ENCODE peak calls at places on chromosomes 1 and 21, in nine cellular contexts. One of them, this sample, is unnamed.
A peak's percentile ranks its signal among the peaks of the same experiment; 100 is the strongest.

GRCh38 chr1:171985639-171986038 is 144.3 kb downstream of the DNM3 start:
- DNase-seq in GM19239: no peak
- DNase-seq in SW480: no peak
- DNase-seq in fibroblast of the conjunctiva: no peak
- DNase-seq in GF-D8: no peak
- DNase-seq in ovary: no peak
- DNase-seq in NCI-H1417: peak; percentile 29
- DNase-seq in NCI-H2029: no peak
- DNase-seq in stimulated activated CD8-positive, alpha-beta memory T cell treated with anti-CD3 and anti-CD28 coated beads, Interleukin-2, amount 100 ng/mL, for 48 hours: no peak
- DNase-seq in this sample: peak; percentile 71

GRCh38 chr1:108858541-108858940 is 1.6 kb upstream of the AKNAD1 start:
- DNase-seq in GM19239: no peak
- DNase-seq in SW480: no peak
- DNase-seq in fibroblast of the conjunctiva: no peak
- DNase-seq in GF-D8: no peak
- DNase-seq in ovary: no peak
- DNase-seq in NCI-H1417: no peak
- DNase-seq in NCI-H2029: no peak
- DNase-seq in stimulated activated CD8-positive, alpha-beta memory T cell treated with anti-CD3 and anti-CD28 coated beads, Interleukin-2, amount 100 ng/mL, for 48 hours: no peak
- DNase-seq in this sample: no peak

GRCh38 chr1:166122873-166123466 is 43.8 kb downstream of the FAM78B start:
- DNase-seq in GM19239: no peak
- DNase-seq in SW480: no peak
- DNase-seq in fibroblast of the conjunctiva: no peak
- DNase-seq in GF-D8: no peak
- DNase-seq in ovary: no peak
- DNase-seq in NCI-H1417: no peak
- DNase-seq in NCI-H2029: no peak
- DNase-seq in stimulated activated CD8-positive, alpha-beta memory T cell treated with anti-CD3 and anti-CD28 coated beads, Interleukin-2, amount 100 ng/mL, for 48 hours: no peak
- DNase-seq in this sample: no peak

GRCh38 chr1:110211503-110212164 is 1.5 kb downstream of the KCNC4 start:
- DNase-seq in GM19239: no peak
- DNase-seq in SW480: no peak
- DNase-seq in fibroblast of the conjunctiva: no peak
- DNase-seq in GF-D8: no peak
- DNase-seq in ovary: no peak
- DNase-seq in NCI-H1417: peak; percentile 62
- DNase-seq in NCI-H2029: no peak
- DNase-seq in stimulated activated CD8-positive, alpha-beta memory T cell treated with anti-CD3 and anti-CD28 coated beads, Interleukin-2, amount 100 ng/mL, for 48 hours: no peak
- DNase-seq in this sample: no peak

GRCh38 chr1:86140481-86140880 is 16.1 kb downstream of the COL24A1 start:
- DNase-seq in GM19239: no peak
- DNase-seq in SW480: no peak
- DNase-seq in fibroblast of the conjunctiva: no peak
- DNase-seq in GF-D8: no peak
- DNase-seq in ovary: no peak
- DNase-seq in NCI-H1417: no peak
- DNase-seq in NCI-H2029: no peak
- DNase-seq in stimulated activated CD8-positive, alpha-beta memory T cell treated with anti-CD3 and anti-CD28 coated beads, Interleukin-2, amount 100 ng/mL, for 48 hours: no peak
- DNase-seq in this sample: no peak

GRCh38 chr21:46227811-46228344 is 696 bp downstream of the LSS start:
- DNase-seq in GM19239: no peak
- DNase-seq in SW480: no peak
- DNase-seq in fibroblast of the conjunctiva: no peak
- DNase-seq in GF-D8: no peak
- DNase-seq in ovary: peak; percentile 39
- DNase-seq in NCI-H1417: peak; percentile 59
- DNase-seq in NCI-H2029: no peak
- DNase-seq in stimulated activated CD8-positive, alpha-beta memory T cell treated with anti-CD3 and anti-CD28 coated beads, Interleukin-2, amount 100 ng/mL, for 48 hours: no peak
- DNase-seq in this sample: no peak

GRCh38 chr21:38263493-38263892 is 6.7 kb downstream of the KCNJ15 start:
- DNase-seq in GM19239: no peak
- DNase-seq in SW480: no peak
- DNase-seq in fibroblast of the conjunctiva: peak; percentile 60
- DNase-seq in GF-D8: no peak
- DNase-seq in ovary: no peak
- DNase-seq in NCI-H1417: no peak
- DNase-seq in NCI-H2029: no peak
- DNase-seq in stimulated activated CD8-positive, alpha-beta memory T cell treated with anti-CD3 and anti-CD28 coated beads, Interleukin-2, amount 100 ng/mL, for 48 hours: no peak
- DNase-seq in this sample: no peak

GRCh38 chr21:46486481-46487000 is 27.9 kb downstream of the DIP2A start:
- DNase-seq in GM19239: no peak
- DNase-seq in SW480: no peak
- DNase-seq in fibroblast of the conjunctiva: no peak
- DNase-seq in GF-D8: no peak
- DNase-seq in ovary: no peak
- DNase-seq in NCI-H1417: no peak
- DNase-seq in NCI-H2029: no peak
- DNase-seq in stimulated activated CD8-positive, alpha-beta memory T cell treated with anti-CD3 and anti-CD28 coated beads, Interleukin-2, amount 100 ng/mL, for 48 hours: no peak
- DNase-seq in this sample: no peak

GRCh38 chr21:29164330-29164942 is 34.0 kb downstream of the MAP3K7CL start:
- DNase-seq in GM19239: no peak
- DNase-seq in SW480: peak; percentile 60
- DNase-seq in fibroblast of the conjunctiva: peak; percentile 87
- DNase-seq in GF-D8: peak; percentile 45
- DNase-seq in ovary: no peak
- DNase-seq in NCI-H1417: peak; percentile 68
- DNase-seq in NCI-H2029: no peak
- DNase-seq in stimulated activated CD8-positive, alpha-beta memory T cell treated with anti-CD3 and anti-CD28 coated beads, Interleukin-2, amount 100 ng/mL, for 48 hours: no peak
- DNase-seq in this sample: peak; percentile 86

GRCh38 chr1:198763298-198763714 is 124.5 kb downstream of the PTPRC start:
- DNase-seq in GM19239: no peak
- DNase-seq in SW480: peak; percentile 54
- DNase-seq in fibroblast of the conjunctiva: no peak
- DNase-seq in GF-D8: no peak
- DNase-seq in ovary: no peak
- DNase-seq in NCI-H1417: peak; percentile 56
- DNase-seq in NCI-H2029: no peak
- DNase-seq in stimulated activated CD8-positive, alpha-beta memory T cell treated with anti-CD3 and anti-CD28 coated beads, Interleukin-2, amount 100 ng/mL, for 48 hours: no peak
- DNase-seq in this sample: peak; percentile 59

GRCh38 chr1:236854602-236854978 is 59.5 kb downstream of the MTR start:
- DNase-seq in GM19239: no peak
- DNase-seq in SW480: no peak
- DNase-seq in fibroblast of the conjunctiva: peak; percentile 16
- DNase-seq in GF-D8: no peak
- DNase-seq in ovary: no peak
- DNase-seq in NCI-H1417: no peak
- DNase-seq in NCI-H2029: no peak
- DNase-seq in stimulated activated CD8-positive, alpha-beta memory T cell treated with anti-CD3 and anti-CD28 coated beads, Interleukin-2, amount 100 ng/mL, for 48 hours: no peak
- DNase-seq in this sample: peak; percentile 68

GRCh38 chr1:119778886-119779560 is 10.3 kb upstream of the HMGCS2 start:
- DNase-seq in GM19239: no peak
- DNase-seq in SW480: no peak
- DNase-seq in fibroblast of the conjunctiva: no peak
- DNase-seq in GF-D8: no peak
- DNase-seq in ovary: no peak
- DNase-seq in NCI-H1417: no peak
- DNase-seq in NCI-H2029: no peak
- DNase-seq in stimulated activated CD8-positive, alpha-beta memory T cell treated with anti-CD3 and anti-CD28 coated beads, Interleukin-2, amount 100 ng/mL, for 48 hours: no peak
- DNase-seq in this sample: no peak

GRCh38 chr1:110674337-110675059 is at the start of gene KCNA3:
- DNase-seq in GM19239: peak; percentile 32
- DNase-seq in SW480: no peak
- DNase-seq in fibroblast of the conjunctiva: no peak
- DNase-seq in GF-D8: no peak
- DNase-seq in ovary: peak; percentile 76
- DNase-seq in NCI-H1417: peak; percentile 67
- DNase-seq in NCI-H2029: no peak
- DNase-seq in stimulated activated CD8-positive, alpha-beta memory T cell treated with anti-CD3 and anti-CD28 coated beads, Interleukin-2, amount 100 ng/mL, for 48 hours: peak; percentile 54
- DNase-seq in this sample: no peak

This sample was measured in PC-3.